ENCODE peak calls at places on chromosome 9, in eight cellular contexts. X, W, I, Y, E, M, U and K are unnamed samples.

GRCh38 chr9:106954562-106954961 is 91.6 kb downstream of the ZNF462 start:
- DNase-seq in X (no peak), W (no peak), I (no peak), Y (no peak), E (no peak), M (no peak), U (no peak), K (no peak)

GRCh38 chr9:68750786-68751185 is 45.7 kb downstream of the PIP5K1B start:
- DNase-seq in X (no peak), W (no peak), I (no peak), Y (no peak), E (no peak), M (no peak), U (no peak), K (no peak)

GRCh38 chr9:131627846-131628820 is 82.8 kb downstream of the PRRT1B start:
- DNase-seq in X (peak; percentile 84), W (peak; percentile 55), I (peak; percentile 95), Y (no peak), E (peak; percentile 89), M (no peak), U (no peak), K (peak; percentile 38)

GRCh38 chr9:125889122-125889523 is 141.9 kb downstream of the PBX3 start:
- DNase-seq in X (peak; percentile 61), W (no peak), I (peak; percentile 56), Y (no peak), E (peak; percentile 33), M (peak; percentile 74), U (no peak), K (peak; percentile 29)

GRCh38 chr9:127158995-127159801 is 36.8 kb upstream of the ANGPTL2 start:
- DNase-seq in X (peak; percentile 54), W (no peak), I (peak; percentile 92), Y (peak; percentile 62), E (no peak), M (peak; percentile 92), U (peak; percentile 74), K (peak; percentile 93)

GRCh38 chr9:129876815-129877214 is 41.6 kb downstream of the USP20 start:
- DNase-seq in X (no peak), W (no peak), I (no peak), Y (no peak), E (no peak), M (no peak), U (no peak), K (no peak)

GRCh38 chr9:92590386-92590785 is 54.6 kb upstream of the ECM2 start:
- DNase-seq in X (no peak), W (peak; percentile 84), I (peak; percentile 47), Y (peak; percentile 76), E (no peak), M (peak; percentile 91), U (no peak), K (peak; percentile 88)

GRCh38 chr9:134949681-134950403 is 32.1 kb upstream of the FCN1 start:
- DNase-seq in X (peak; percentile 29), W (no peak), I (no peak), Y (no peak), E (no peak), M (peak; percentile 46), U (no peak), K (no peak)

GRCh38 chr9:135857843-135858242 is 49.5 kb downstream of the CAMSAP1 start:
- DNase-seq in X (no peak), W (no peak), I (peak; percentile 6), Y (no peak), E (no peak), M (no peak), U (no peak), K (no peak)

GRCh38 chr9:117437283-117437682 is 22.4 kb upstream of the ASTN2 start:
- DNase-seq in X (no peak), W (no peak), I (no peak), Y (no peak), E (no peak), M (no peak), U (no peak), K (no peak)

GRCh38 chr9:6428940-6429889 is 16.2 kb downstream of the UHRF2 start:
- DNase-seq in X (no peak), W (no peak), I (no peak), Y (no peak), E (no peak), M (no peak), U (no peak), K (no peak)

GRCh38 chr9:70412678-70413426 is 1.6 kb downstream of the KLF9 start:
- DNase-seq in X (peak; percentile 96), W (peak; percentile 94), I (peak; percentile 82), Y (peak; percentile 80), E (peak; percentile 88), M (peak; percentile 97), U (peak; percentile 28), K (peak; percentile 93)

GRCh38 chr9:70415041-70415440 is 584 bp upstream of the KLF9 start:
- DNase-seq in X (no peak), W (no peak), I (no peak), Y (no peak), E (no peak), M (no peak), U (no peak), K (no peak)

GRCh38 chr9:70415476-70415875 is 1.0 kb upstream of the KLF9 start:
- DNase-seq in X (no peak), W (no peak), I (no peak), Y (no peak), E (no peak), M (no peak), U (no peak), K (no peak)

GRCh38 chr9:70413427-70413797 is 1.0 kb downstream of the KLF9 start:
- DNase-seq in X (no peak), W (no peak), I (no peak), Y (no peak), E (no peak), M (no peak), U (no peak), K (no peak)

DNA sequence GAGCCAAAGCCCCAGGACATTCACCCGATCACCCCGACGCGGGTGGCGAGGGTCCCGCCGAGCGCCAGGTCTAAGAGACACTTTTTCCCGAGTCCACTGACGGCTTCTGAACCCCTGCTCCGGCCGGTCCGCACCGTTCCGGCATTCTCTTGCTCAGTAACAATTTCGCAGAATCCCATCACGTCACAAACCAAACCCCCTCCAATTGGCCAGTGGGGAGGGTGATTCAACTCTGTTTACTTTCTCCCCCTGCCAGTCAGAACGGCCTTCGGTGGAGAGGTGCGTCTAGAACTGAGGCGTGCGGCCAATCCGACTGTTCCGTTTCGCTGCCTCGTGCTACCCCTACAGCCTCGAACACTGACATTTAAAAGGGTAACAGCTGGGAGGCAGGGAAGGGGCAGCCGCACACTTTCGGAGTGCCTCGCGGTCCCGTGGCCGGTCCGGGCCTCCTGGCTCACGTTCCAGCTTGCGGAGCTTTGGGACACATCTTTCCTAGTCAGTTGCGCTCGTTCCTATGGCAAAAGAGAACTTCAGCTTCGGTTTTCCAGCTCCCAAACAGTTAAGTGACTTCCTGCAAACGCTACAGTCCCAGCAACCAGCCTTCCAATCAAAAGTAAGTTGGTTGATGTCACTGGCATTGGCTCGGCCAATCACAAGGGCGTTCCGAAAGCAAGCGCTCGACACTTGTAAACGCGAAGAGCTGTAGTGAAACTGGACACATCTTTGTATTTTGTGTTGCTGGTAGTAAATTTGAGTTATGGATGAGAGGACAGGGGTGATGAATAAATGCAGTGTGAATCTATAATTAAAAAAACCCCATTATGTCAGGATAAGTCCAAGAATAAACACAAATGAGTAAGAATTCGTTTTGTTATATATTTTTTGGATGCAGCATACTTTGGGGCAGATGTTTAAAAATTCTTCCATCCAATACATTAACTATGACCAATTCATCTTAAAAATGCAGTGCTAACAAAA is at the start of gene KLF9:
- DNase-seq in X (peak; percentile 95), W (peak; percentile 99), I (peak; percentile 98), Y (peak; percentile 97), E (peak; percentile 90), M (peak; percentile 100), U (peak; percentile 94), K (peak; percentile 98)
- H3K4me3 ChIP-seq in X (peak within 1 kb of the TSS; percentile 89), W (peak within 1 kb of the TSS; percentile 99), I (peak within 1 kb of the TSS; percentile 96), Y (peak within 1 kb of the TSS; percentile 99), E (peak within 1 kb of the TSS; percentile 92), M (peak within 1 kb of the TSS; percentile 85), U (peak within 1 kb of the TSS; percentile 64), K (peak within 1 kb of the TSS; percentile 99)

GRCh38 chr9:137550241-137550621 is at the start of gene PNPLA7:
- DNase-seq in X (peak; percentile 93), W (peak; percentile 92), I (peak; percentile 60), Y (peak; percentile 92), E (peak; percentile 92), M (peak; percentile 95), U (peak; percentile 85), K (peak; percentile 86)
- TF ChIP-seq CTCF in X (no peak), W (no peak), I (no peak), Y (no peak), E (no peak), M (no peak), U (no peak), K (no peak)

GRCh38 chr9:112332272-112332671 is 1.1 kb downstream of the PTBP3 start:
- DNase-seq in X (no peak), W (no peak), I (no peak), Y (no peak), E (no peak), M (no peak), U (no peak), K (no peak)
- H3K4me3 ChIP-seq in X (peak overlapping the region; percentile 84), W (peak overlapping the region; percentile 94), I (peak overlapping the region; percentile 89), Y (peak overlapping the region; percentile 98), E (peak overlapping the region; percentile 99), M (peak overlapping the region; percentile 99), U (peak overlapping the region; percentile 81), K (peak overlapping the region; percentile 90)

GRCh38 chr9:35510745-35511428 is 21.0 kb downstream of the RUSC2 start:
- DNase-seq in X (no peak), W (peak; percentile 94), I (peak; percentile 98), Y (peak; percentile 73), E (peak; percentile 58), M (peak; percentile 94), U (peak; percentile 97), K (peak; percentile 97)
- TF ChIP-seq CTCF in X (peak; percentile 38), W (no peak), I (peak; percentile 43), Y (no peak), E (no peak), M (no peak), U (peak; percentile 40), K (peak; percentile 52)